ENCODE peak calls at places on chromosomes 13 and 19, in eight cellular contexts. E is testis, S is fibroblast of lung, R is psoas muscle, Q is breast epithelium, L is ovary, I is endothelial cell of umbilical vein, K is upper lobe of right lung. B is an unnamed sample.

GRCh38 chr13:110132178-110132975 is 174.6 kb downstream of the COL4A1 start:
- DNase-seq in Q (no peak), K (no peak), R (no peak), I (no peak), E (no peak), L (no peak), S (no peak), B (no peak)

GRCh38 chr19:2721570-2722540 is 683 bp upstream of the DIRAS1 start:
- DNase-seq in Q (no peak), K (no peak), I (no peak), S (no peak), E (no peak), R (no peak), L (no peak), B (no peak)

GRCh38 chr19:57559008-57559403 is 657 bp downstream of the ZNF550 start:
- DNase-seq in K (no peak), E (peak; percentile 31), I (peak; percentile 14), R (no peak), S (no peak), Q (no peak), L (no peak), B (no peak)

GRCh38 chr13:75670496-75670895 is 34.4 kb downstream of the LMO7 start:
- DNase-seq in R (no peak), S (peak; percentile 23), K (no peak), L (no peak), E (no peak), I (peak; percentile 37), Q (no peak), B (no peak)

GRCh38 chr19:42512130-42512636 is 16.1 kb downstream of the CEACAM1 start:
- DNase-seq in K (no peak), L (no peak), I (no peak), R (no peak), Q (no peak), S (no peak), E (no peak), B (no peak)

GRCh38 chr13:113029487-113030258 is 60.7 kb downstream of the MCF2L start:
- DNase-seq in S (no peak), L (peak; percentile 40), I (peak; percentile 35), E (peak; percentile 75), K (no peak), R (no peak), Q (no peak), B (no peak)

GRCh38 chr19:57321164-57321563 is 892 bp downstream of the ZNF543 start:
- DNase-seq in K (no peak), I (no peak), R (no peak), S (no peak), Q (no peak), L (no peak), E (no peak), B (no peak)

GRCh38 chr13:21310220-21310619 is 133.8 kb downstream of the MRPL57 start:
- DNase-seq in K (no peak), R (no peak), Q (no peak), S (no peak), I (no peak), E (no peak), L (no peak), B (no peak)

DNA sequence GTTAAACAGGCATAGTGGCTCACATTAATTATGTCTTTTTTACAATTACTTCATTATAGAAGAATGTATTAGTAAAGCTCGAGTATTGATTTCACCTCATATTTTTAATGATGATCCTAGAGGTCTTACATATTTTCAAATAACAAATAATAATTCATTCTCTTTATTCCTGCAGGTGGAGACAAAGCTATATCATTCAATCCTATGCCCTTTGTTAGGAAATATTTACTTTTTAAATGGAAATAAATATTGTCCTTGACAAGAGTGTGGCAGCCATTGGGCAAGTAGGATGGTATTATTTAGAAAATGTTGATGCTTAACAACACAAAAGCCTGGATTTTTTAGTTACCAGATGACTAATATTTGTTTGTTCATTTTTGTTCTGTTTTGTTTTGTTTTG is 127.6 kb downstream of the COG6 start:
- DNase-seq in S (peak; percentile 14), K (no peak), Q (no peak), E (no peak), I (peak; percentile 80), R (no peak), L (no peak), B (no peak)
- TF ChIP-seq CTCF in S (no peak), K (no peak), Q (no peak), E (no peak), I (no peak), R (no peak), L (no peak), B (no peak)

GRCh38 chr19:49848938-49849337 is 2.0 kb upstream of the PTOV1 start:
- DNase-seq in R (no peak), E (no peak), I (no peak), L (no peak), K (no peak), S (no peak), Q (no peak), B (no peak)
- H3K4me1 ChIP-seq in R (peaks cover 43% of the 10 kb centered on the region), E (peaks cover 20% of the 10 kb centered on the region), I (peaks cover 24% of the 10 kb centered on the region), L (peaks cover 5% of the 10 kb centered on the region), K (peaks cover 27% of the 10 kb centered on the region), S (peaks cover 10% of the 10 kb centered on the region), Q (peaks cover 9% of the 10 kb centered on the region), B (peaks cover 29% of the 10 kb centered on the region)

GRCh38 chr13:65966991-65967451 is 1263.1 kb downstream of the PCDH9 start:
- DNase-seq in I (peak; percentile 36), R (no peak), E (peak; percentile 46), K (no peak), Q (no peak), S (peak; percentile 23), L (no peak), B (no peak)
- TF ChIP-seq CTCF in I (peak; percentile 18), R (no peak), E (no peak), K (no peak), Q (no peak), S (peak; percentile 33), L (no peak), B (no peak)

GRCh38 chr13:72953391-72953960 is 105.3 kb upstream of the KLF5 start:
- DNase-seq in E (no peak), S (no peak), R (no peak), I (no peak), Q (peak; percentile 29), K (peak; percentile 80), L (no peak), B (no peak)
- H3K4me1 ChIP-seq in E (no peaks in the 10 kb centered on the region), S (no peaks in the 10 kb centered on the region), R (no peaks in the 10 kb centered on the region), I (no peaks in the 10 kb centered on the region), Q (no peaks in the 10 kb centered on the region), K (no peaks in the 10 kb centered on the region), L (no peaks in the 10 kb centered on the region), B (no peaks in the 10 kb centered on the region)

GRCh38 chr19:38673030-38673429 is 25.6 kb downstream of the ACTN4 start:
- DNase-seq in R (no peak), Q (no peak), S (no peak), K (no peak), L (no peak), E (no peak), I (no peak), B (no peak)

GRCh38 chr19:38676878-38677646 is 29.6 kb downstream of the ACTN4 start:
- DNase-seq in I (no peak), R (no peak), L (no peak), Q (no peak), S (no peak), E (no peak), K (no peak), B (no peak)

GRCh38 chr19:38676023-38676877 is 28.8 kb downstream of the ACTN4 start:
- DNase-seq in E (no peak), Q (no peak), S (peak; percentile 56), L (no peak), K (no peak), R (no peak), I (peak; percentile 47), B (no peak)

GRCh38 chr19:38674388-38675133 is 27.1 kb downstream of the ACTN4 start:
- DNase-seq in I (no peak), R (no peak), L (no peak), S (peak; percentile 36), K (no peak), Q (peak; percentile 90), E (no peak), B (no peak)

DNA sequence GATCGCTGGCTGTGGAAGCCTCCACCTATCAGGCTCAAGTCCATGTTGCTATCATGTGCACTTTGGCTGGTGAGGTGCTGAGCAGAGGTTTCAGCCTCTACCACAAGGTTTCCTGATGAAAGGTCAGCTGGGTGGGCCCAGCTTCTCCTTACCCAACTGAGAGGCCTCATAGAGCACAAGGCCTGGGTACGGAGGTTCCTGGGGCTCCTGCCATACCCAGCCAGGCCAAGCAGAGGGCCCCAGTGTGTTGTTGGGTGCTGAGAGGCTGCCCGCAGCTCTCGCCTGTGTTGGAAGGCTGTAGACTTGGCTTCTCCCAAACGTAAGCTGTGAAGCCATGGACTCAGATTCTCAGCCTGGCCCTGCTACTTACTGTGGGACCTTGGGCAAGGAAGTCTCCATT is 28.2 kb downstream of the ACTN4 start:
- DNase-seq in Q (no peak), E (no peak), R (no peak), K (no peak), L (no peak), I (no peak), S (no peak), B (no peak)
- TF ChIP-seq CTCF in Q (no peak), E (no peak), R (no peak), K (peak; percentile 15), L (no peak), I (no peak), S (no peak), B (no peak)

GRCh38 chr19:17128820-17129219 is 53.2 kb downstream of the MYO9B start:
- DNase-seq in S (no peak), Q (no peak), E (no peak), I (no peak), R (no peak), L (no peak), K (no peak), B (no peak)

GRCh38 chr19:17129377-17129776 is 53.8 kb downstream of the MYO9B start:
- DNase-seq in S (no peak), Q (no peak), L (no peak), E (no peak), I (no peak), R (no peak), K (no peak), B (no peak)

GRCh38 chr19:17125728-17126677 is 50.4 kb downstream of the MYO9B start:
- DNase-seq in Q (peak; percentile 37), E (peak; percentile 59), K (peak; percentile 86), L (no peak), S (peak; percentile 46), I (no peak), R (peak; percentile 66), B (peak; percentile 85)

GRCh38 chr19:17128403-17128802 is 52.8 kb downstream of the MYO9B start:
- DNase-seq in Q (no peak), K (no peak), L (no peak), R (no peak), I (no peak), S (no peak), E (no peak), B (no peak)

GRCh38 chr19:17127671-17128070 is 52.1 kb downstream of the MYO9B start:
- DNase-seq in L (no peak), K (no peak), Q (no peak), R (no peak), E (no peak), S (no peak), I (no peak), B (no peak)
- H3K4me1 ChIP-seq in L (no peaks in the 10 kb centered on the region), K (peaks cover 21% of the 10 kb centered on the region), Q (no peaks in the 10 kb centered on the region), R (no peaks in the 10 kb centered on the region), E (peaks cover 14% of the 10 kb centered on the region), S (peaks cover 8% of the 10 kb centered on the region), I (no peaks in the 10 kb centered on the region), B (no peaks in the 10 kb centered on the region)